ENCODE peak calls at places on chromosomes 3 and 15, in six cellular contexts. H is colonic mucosa; N is BJ; T is Peyer's patch; S is CD8-positive, alpha-beta T cell; R is PC-9. D is an unnamed sample.

GRCh38 chr3:76198086-76198485 is 412.7 kb upstream of the ZNF717 start:
- DNase-seq in H (no peak), N (no peak), T (no peak), S (no peak), R (no peak), D (no peak)

GRCh38 chr3:125154800-125155269 is 57.7 kb downstream of the SLC12A8 start:
- DNase-seq in H (peak), N (no peak), T (no peak), S (no peak), R (no peak), D (no peak)

GRCh38 chr3:182364323-182364722 is 429.0 kb upstream of the ATP11B start:
- DNase-seq in H (no peak), N (no peak), T (no peak), S (no peak), R (no peak), D (no peak)

GRCh38 chr3:56801151-56801596 is 575 bp downstream of the ARHGEF3 start:
- DNase-seq in H (no peak), N (no peak), T (peak), S (peak), R (no peak), D (no peak)

GRCh38 chr15:33194704-33195261 is at the start of gene FMN1:
- DNase-seq in H (peak), N (peak), T (peak), S (peak), R (peak), D (peak)

GRCh38 chr3:41304603-41305002 is 105.3 kb downstream of the CTNNB1 start:
- DNase-seq in H (no peak), N (no peak), T (no peak), S (no peak), R (peak), D (no peak)

GRCh38 chr3:169454823-169455222 is 208.7 kb downstream of the MECOM start:
- DNase-seq in H (no peak), N (peak), T (no peak), S (no peak), R (no peak), D (no peak)

GRCh38 chr3:44355634-44356033 is 17.1 kb downstream of the TCAIM start:
- DNase-seq in H (no peak), N (no peak), T (no peak), S (no peak), R (no peak), D (no peak)

GRCh38 chr15:63396546-63396939 is 14.9 kb upstream of the CA12 start:
- DNase-seq in H (peak), N (no peak), T (no peak), S (no peak), R (no peak), D (no peak)

GRCh38 chr15:71725215-71725955 is 85.0 kb upstream of the NR2E3 start:
- DNase-seq in H (no peak), N (no peak), T (no peak), S (no peak), R (no peak), D (no peak)

GRCh38 chr3:157099337-157100078 is 60.4 kb downstream of the CCNL1 start:
- DNase-seq in H (no peak), N (no peak), T (no peak), S (no peak), R (peak), D (no peak)

GRCh38 chr3:127699098-127699945 is 26.6 kb downstream of the ABTB1 start:
- DNase-seq in H (no peak), N (no peak), T (no peak), S (no peak), R (no peak), D (no peak)

GRCh38 chr15:48021336-48022086 is 99.3 kb upstream of the SLC24A5 start:
- DNase-seq in H (no peak), N (no peak), T (no peak), S (no peak), R (no peak), D (no peak)

GRCh38 chr3:138937690-138938055 is 9.3 kb downstream of the FOXL2 start:
- DNase-seq in H (no peak), N (no peak), T (no peak), S (no peak), R (no peak), D (no peak)

GRCh38 chr3:46193436-46193835 is 14.7 kb downstream of the CCR1 start:
- DNase-seq in H (no peak), N (no peak), T (no peak), S (no peak), R (no peak), D (no peak)

GRCh38 chr15:65318870-65319356 is 14.4 kb downstream of the RNU5B-1 start:
- DNase-seq in H (peak), N (peak), T (peak), S (peak), R (peak), D (peak)

GRCh38 chr15:61528590-61528929 is 299.5 kb upstream of the RORA start:
- DNase-seq in H (no peak), N (no peak), T (no peak), S (no peak), R (no peak), D (no peak)

GRCh38 chr3:62665627-62666433 is 209.4 kb downstream of the CADPS start:
- DNase-seq in H (peak), N (no peak), T (peak), S (no peak), R (peak), D (peak)

GRCh38 chr3:159899198-159899597 is 89.4 kb upstream of the IL12A start:
- DNase-seq in H (no peak), N (no peak), T (no peak), S (no peak), R (no peak), D (no peak)

GRCh38 chr3:34009480-34009844 is 211.0 kb downstream of the PDCD6IP start:
- DNase-seq in H (no peak), N (no peak), T (no peak), S (no peak), R (no peak), D (no peak)

GRCh38 chr3:137792633-137793271 is 28.6 kb downstream of the SOX14 start:
- DNase-seq in H (no peak), N (no peak), T (no peak), S (no peak), R (no peak), D (peak)

GRCh38 chr3:137796993-137797392 is 32.9 kb downstream of the SOX14 start:
- DNase-seq in H (no peak), N (no peak), T (no peak), S (no peak), R (no peak), D (no peak)
- H3K4me3 ChIP-seq in H (no peak), N (no peak), T (no peak), S (no peak), R (no peak), D (no peak)

GRCh38 chr3:107561980-107562379 is 39.2 kb downstream of the BBX start:
- DNase-seq in H (no peak), N (no peak), T (no peak), S (no peak), R (no peak), D (no peak)
- H3K4me3 ChIP-seq in H (no peak), N (no peak), T (no peak), S (no peak), R (no peak), D (no peak)

DNA sequence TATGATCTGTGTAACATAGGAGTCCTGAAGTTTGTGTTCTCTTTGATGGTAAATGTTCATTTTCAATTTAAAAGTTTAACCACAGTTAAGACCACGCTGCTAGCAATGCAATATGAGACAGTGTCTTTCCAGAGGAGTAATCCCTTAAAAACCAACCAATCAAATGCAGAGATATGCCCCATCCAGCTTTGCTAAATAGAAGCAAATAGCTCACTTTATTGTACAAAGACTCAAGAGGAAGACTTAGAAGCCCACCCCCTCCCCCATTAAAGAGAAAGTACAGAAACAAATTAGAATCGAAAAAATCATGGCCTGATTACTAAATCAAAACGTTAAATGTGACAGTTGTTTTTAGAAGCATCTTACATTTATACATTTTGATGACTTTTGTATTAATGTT is 2.1 kb upstream of the ANP32A start:
- DNase-seq in H (no peak), N (no peak), T (no peak), S (no peak), R (no peak), D (no peak)
- H3K4me3 ChIP-seq in H (no peak), N (no peak), T (no peak), S (no peak), R (peak), D (no peak)

DNA sequence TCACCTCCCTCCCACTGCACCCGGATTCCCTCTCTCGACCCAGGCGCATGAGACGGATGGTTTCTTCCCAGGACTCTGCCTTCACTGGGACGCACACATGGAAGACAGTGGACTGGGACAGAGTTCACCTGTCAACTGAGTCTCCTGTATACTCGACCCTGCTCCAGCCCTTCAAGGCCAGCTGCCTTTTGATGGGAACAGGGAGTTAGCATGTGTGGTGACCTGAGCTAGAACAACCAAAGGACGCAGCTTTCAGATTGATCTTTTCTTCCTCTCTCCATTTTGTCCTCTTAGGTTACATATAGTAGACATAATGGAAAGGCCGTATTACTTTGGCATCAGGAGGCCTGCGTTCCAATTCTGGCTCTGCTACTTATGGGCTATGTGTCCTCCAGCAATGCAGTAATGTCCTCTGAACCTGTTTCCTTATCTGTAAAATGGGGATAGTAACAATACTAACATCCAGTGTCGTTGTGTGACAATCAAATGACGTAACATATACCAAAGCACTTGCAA is 94.1 kb downstream of the PEX5L start:
- DNase-seq in H (no peak), N (no peak), T (no peak), S (no peak), R (no peak), D (no peak)
- H3K4me3 ChIP-seq in H (no peak), N (no peak), T (no peak), S (no peak), R (no peak), D (no peak)

DNA sequence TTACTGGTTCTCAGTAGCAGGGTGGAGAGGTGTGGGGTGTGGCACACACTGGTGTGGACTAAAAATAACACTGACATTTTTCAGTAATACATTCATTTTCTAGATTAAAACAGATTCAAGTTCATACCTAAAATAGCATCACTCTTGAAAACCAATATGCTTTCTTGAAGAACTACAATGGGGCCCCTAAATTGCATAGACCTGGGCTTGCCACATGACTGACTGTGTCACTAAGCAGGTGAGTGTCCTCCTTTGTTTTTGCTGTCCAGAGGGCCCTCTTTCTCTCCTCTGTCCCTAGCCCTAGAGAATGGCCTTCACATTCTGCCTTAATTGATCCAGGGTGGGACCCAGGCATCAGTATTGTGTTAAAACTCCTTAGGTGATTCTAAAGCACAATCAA is 18.6 kb upstream of the TMEM41A start:
- DNase-seq in H (no peak), N (no peak), T (no peak), S (no peak), R (no peak), D (no peak)
- H3K4me3 ChIP-seq in H (no peak), N (no peak), T (no peak), S (no peak), R (no peak), D (no peak)

GRCh38 chr3:66998899-66999235 is 760 bp downstream of the KBTBD8 start:
- DNase-seq in H (no peak), N (no peak), T (no peak), S (no peak), R (no peak), D (peak)

GRCh38 chr3:67001086-67001861 is 3.2 kb downstream of the KBTBD8 start:
- DNase-seq in H (no peak), N (no peak), T (no peak), S (no peak), R (no peak), D (no peak)

GRCh38 chr3:66998075-66998898 is at the start of gene KBTBD8:
- DNase-seq in H (peak), N (peak), T (peak), S (peak), R (peak), D (peak)

GRCh38 chr3:66997560-66998074 is 490 bp upstream of the KBTBD8 start:
- DNase-seq in H (peak), N (no peak), T (no peak), S (no peak), R (no peak), D (no peak)

DNA sequence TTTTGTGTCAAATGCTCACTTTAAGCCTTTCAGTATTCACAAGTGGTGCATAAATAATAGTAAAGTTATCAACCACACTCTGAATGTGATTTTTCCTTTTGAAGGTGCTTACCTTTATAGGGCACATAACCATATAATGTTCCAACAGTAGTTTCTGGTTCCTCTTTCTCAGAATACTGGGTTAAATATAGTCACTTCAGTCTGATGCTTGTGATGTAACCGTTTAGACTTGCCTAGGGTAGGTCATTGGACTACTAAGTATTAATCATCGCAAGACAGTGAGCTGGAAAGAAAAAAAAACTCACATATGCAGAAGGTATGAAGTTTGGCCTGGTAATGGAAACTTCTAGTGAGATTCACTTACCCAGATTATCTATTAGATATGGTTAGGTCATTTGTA is 1.9 kb downstream of the KBTBD8 start:
- DNase-seq in H (no peak), N (no peak), T (no peak), S (no peak), R (no peak), D (no peak)
- H3K4me3 ChIP-seq in H (no peak), N (no peak), T (no peak), S (no peak), R (no peak), D (no peak)

GRCh38 chr15:81027200-81027599 is 26.5 kb downstream of the TLNRD1 start:
- DNase-seq in H (no peak), N (no peak), T (no peak), S (no peak), R (no peak), D (no peak)

GRCh38 chr15:81024891-81025290 is 24.2 kb downstream of the TLNRD1 start:
- DNase-seq in H (no peak), N (no peak), T (no peak), S (no peak), R (no peak), D (no peak)

GRCh38 chr15:81024265-81024875 is 23.6 kb downstream of the TLNRD1 start:
- DNase-seq in H (no peak), N (no peak), T (no peak), S (no peak), R (no peak), D (no peak)

GRCh38 chr15:81021321-81021720 is 20.6 kb downstream of the TLNRD1 start:
- DNase-seq in H (no peak), N (no peak), T (no peak), S (no peak), R (no peak), D (no peak)

DNA sequence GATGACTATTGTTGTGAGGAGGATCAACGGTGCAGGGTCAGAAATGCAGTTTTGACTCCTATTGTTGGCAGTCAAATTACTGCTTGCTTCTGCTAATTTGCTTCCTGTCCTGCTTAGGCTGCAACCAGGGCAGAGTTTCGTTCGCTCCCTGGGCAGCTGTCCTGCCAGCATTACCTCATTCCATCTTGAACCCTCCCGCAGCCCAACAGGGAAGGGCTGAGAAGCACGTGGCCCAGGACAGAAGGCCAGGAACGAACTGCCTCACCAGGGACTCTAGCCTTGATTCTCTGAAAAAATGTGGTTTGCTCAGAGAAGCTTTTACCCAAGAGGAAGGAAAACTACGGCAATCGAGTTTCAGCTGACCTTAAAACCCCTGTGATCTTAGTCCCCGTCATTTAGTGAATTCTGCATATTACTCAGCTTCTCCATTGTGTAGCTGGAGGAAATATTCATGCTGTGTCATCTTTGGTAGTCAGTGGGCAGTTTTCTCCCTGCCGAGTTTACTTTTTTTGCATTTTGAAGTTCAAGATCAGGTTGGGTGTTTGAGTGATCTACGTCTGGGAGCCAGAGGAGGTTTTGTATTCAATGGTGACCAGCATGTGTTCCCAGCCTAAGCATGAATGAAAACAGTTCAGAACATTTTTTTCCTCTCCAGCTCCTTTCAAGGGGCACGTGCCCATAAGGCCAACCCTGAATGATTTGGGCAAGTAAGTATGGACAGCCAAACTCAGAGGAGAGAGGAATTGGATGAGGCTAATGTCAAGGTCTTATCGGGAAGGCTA is 23.0 kb downstream of the TLNRD1 start:
- DNase-seq in H (peak), N (peak), T (peak), S (no peak), R (peak), D (no peak)
- H3K4me3 ChIP-seq in H (no peak), N (no peak), T (no peak), S (no peak), R (no peak), D (no peak)

GRCh38 chr3:66432767-66433521 is 67.9 kb downstream of the LRIG1 start:
- DNase-seq in H (no peak), N (no peak), T (no peak), S (no peak), R (no peak), D (no peak)

GRCh38 chr3:66432041-66432766 is 68.6 kb downstream of the LRIG1 start:
- DNase-seq in H (no peak), N (no peak), T (no peak), S (no peak), R (no peak), D (no peak)

GRCh38 chr3:66431494-66431893 is 69.3 kb downstream of the LRIG1 start:
- DNase-seq in H (no peak), N (peak), T (no peak), S (no peak), R (no peak), D (no peak)

GRCh38 chr3:66435988-66436387 is 64.8 kb downstream of the LRIG1 start:
- DNase-seq in H (no peak), N (no peak), T (no peak), S (no peak), R (no peak), D (no peak)

DNA sequence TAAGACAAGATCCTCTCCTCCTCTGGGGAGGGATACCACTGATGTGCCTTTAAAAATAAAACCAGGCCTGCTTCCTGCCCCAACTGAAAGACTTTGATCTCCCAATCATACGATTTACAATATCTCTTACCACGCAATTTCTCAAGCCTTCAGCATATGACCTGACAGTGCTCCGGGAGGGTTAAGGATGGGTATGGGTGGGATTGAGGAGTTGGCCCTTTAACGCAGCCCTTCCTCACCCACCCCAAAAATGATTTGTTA is 67.4 kb downstream of the LRIG1 start:
- DNase-seq in H (no peak), N (no peak), T (no peak), S (no peak), R (no peak), D (peak)
- H3K4me3 ChIP-seq in H (no peak), N (no peak), T (no peak), S (no peak), R (no peak), D (peak)

DNA sequence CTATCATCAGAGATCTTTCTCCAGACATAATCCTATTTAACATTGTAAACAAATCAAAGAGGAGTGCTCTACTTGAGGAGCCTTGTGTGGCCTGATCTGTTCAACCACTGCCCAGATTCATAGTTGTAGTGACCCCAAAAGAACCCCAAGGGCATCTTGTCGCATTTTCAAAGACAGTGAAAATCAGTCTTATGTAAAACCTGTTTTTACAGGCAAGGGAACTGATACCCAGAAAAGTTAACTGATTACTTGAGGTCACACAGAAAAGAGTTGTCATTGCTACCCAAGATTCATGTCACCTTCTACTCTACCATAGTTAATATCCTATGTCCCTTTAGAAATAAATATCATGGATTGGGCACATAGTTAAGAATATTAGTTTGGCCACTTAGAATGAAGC is 40.5 kb upstream of the ARPP21 start:
- DNase-seq in H (no peak), N (no peak), T (no peak), S (no peak), R (no peak), D (no peak)
- H3K4me3 ChIP-seq in H (no peak), N (no peak), T (no peak), S (no peak), R (no peak), D (no peak)

GRCh38 chr3:5140230-5140621 is 18.1 kb downstream of the ARL8B start:
- DNase-seq in H (no peak), N (no peak), T (no peak), S (no peak), R (no peak), D (no peak)

GRCh38 chr3:5138214-5138981 is 16.3 kb downstream of the ARL8B start:
- DNase-seq in H (no peak), N (no peak), T (no peak), S (no peak), R (no peak), D (no peak)

GRCh38 chr3:5136211-5136610 is 14.1 kb downstream of the ARL8B start:
- DNase-seq in H (no peak), N (no peak), T (no peak), S (no peak), R (no peak), D (no peak)

GRCh38 chr3:5133689-5134088 is 11.6 kb downstream of the ARL8B start:
- DNase-seq in H (no peak), N (no peak), T (no peak), S (no peak), R (no peak), D (no peak)

GRCh38 chr3:5136619-5137429 is 14.7 kb downstream of the ARL8B start:
- DNase-seq in H (no peak), N (no peak), T (no peak), S (peak), R (no peak), D (peak)
- H3K4me3 ChIP-seq in H (no peak), N (no peak), T (no peak), S (no peak), R (no peak), D (no peak)